ENCODE peak calls at places on chromosomes 2 and 18, in eight cellular contexts. One of them, this sample, is unnamed.

GRCh38 chr2:226118471-226119429 is 680.9 kb downstream of the IRS1 start:
- DNase-seq in endothelial cell of umbilical vein: no peak
- DNase-seq in A549: peak
- DNase-seq in IMR-90: peak
- DNase-seq in ovary: peak
- DNase-seq in uterus: peak
- DNase-seq in adrenal gland: peak
- DNase-seq in stomach: no peak
- DNase-seq in this sample: peak

GRCh38 chr18:45588284-45588683 is 27.0 kb upstream of the SLC14A2 start:
- DNase-seq in adrenal gland: no peak
- DNase-seq in uterus: peak
- DNase-seq in endothelial cell of umbilical vein: no peak
- DNase-seq in IMR-90: peak
- DNase-seq in stomach: no peak
- DNase-seq in A549: no peak
- DNase-seq in ovary: no peak
- DNase-seq in this sample: no peak

GRCh38 chr2:205892141-205893064 is 193.6 kb downstream of the INO80D start:
- DNase-seq in A549: no peak
- DNase-seq in adrenal gland: no peak
- DNase-seq in ovary: no peak
- DNase-seq in endothelial cell of umbilical vein: no peak
- DNase-seq in IMR-90: peak
- DNase-seq in uterus: no peak
- DNase-seq in stomach: peak
- DNase-seq in this sample: peak

GRCh38 chr2:133812826-133813617 is 244.8 kb upstream of the NCKAP5 start:
- DNase-seq in endothelial cell of umbilical vein: peak
- DNase-seq in uterus: no peak
- DNase-seq in A549: no peak
- DNase-seq in ovary: no peak
- DNase-seq in stomach: no peak
- DNase-seq in IMR-90: peak
- DNase-seq in adrenal gland: no peak
- DNase-seq in this sample: no peak

GRCh38 chr2:85231242-85231805 is 96.5 kb downstream of the TGOLN2 start:
- DNase-seq in A549: no peak
- DNase-seq in adrenal gland: no peak
- DNase-seq in endothelial cell of umbilical vein: no peak
- DNase-seq in stomach: no peak
- DNase-seq in ovary: no peak
- DNase-seq in IMR-90: no peak
- DNase-seq in uterus: no peak
- DNase-seq in this sample: no peak

GRCh38 chr2:70942900-70943871 is 7.5 kb downstream of the ATP6V1B1 start:
- DNase-seq in adrenal gland: no peak
- DNase-seq in ovary: peak
- DNase-seq in stomach: no peak
- DNase-seq in endothelial cell of umbilical vein: no peak
- DNase-seq in uterus: no peak
- DNase-seq in IMR-90: peak
- DNase-seq in A549: no peak
- DNase-seq in this sample: no peak

GRCh38 chr2:44233450-44234128 is 41.7 kb upstream of the SLC3A1 start:
- DNase-seq in endothelial cell of umbilical vein: peak
- DNase-seq in A549: peak
- DNase-seq in stomach: no peak
- DNase-seq in adrenal gland: no peak
- DNase-seq in ovary: no peak
- DNase-seq in uterus: no peak
- DNase-seq in IMR-90: peak
- DNase-seq in this sample: no peak

GRCh38 chr18:46071615-46071893 is 506 bp downstream of the PSTPIP2 start:
- DNase-seq in adrenal gland: peak
- DNase-seq in A549: no peak
- DNase-seq in stomach: no peak
- DNase-seq in IMR-90: no peak
- DNase-seq in endothelial cell of umbilical vein: no peak
- DNase-seq in ovary: no peak
- DNase-seq in uterus: no peak
- DNase-seq in this sample: no peak

GRCh38 chr2:74846481-74846880 is 12.6 kb downstream of the HK2 start:
- DNase-seq in IMR-90: no peak
- DNase-seq in endothelial cell of umbilical vein: no peak
- DNase-seq in adrenal gland: no peak
- DNase-seq in A549: no peak
- DNase-seq in uterus: no peak
- DNase-seq in stomach: no peak
- DNase-seq in ovary: no peak
- DNase-seq in this sample: no peak

GRCh38 chr2:74845991-74846390 is 12.1 kb downstream of the HK2 start:
- DNase-seq in uterus: no peak
- DNase-seq in adrenal gland: no peak
- DNase-seq in endothelial cell of umbilical vein: no peak
- DNase-seq in stomach: no peak
- DNase-seq in ovary: no peak
- DNase-seq in A549: no peak
- DNase-seq in IMR-90: peak
- DNase-seq in this sample: no peak

GRCh38 chr2:74843371-74844298 is 9.7 kb downstream of the HK2 start:
- DNase-seq in IMR-90: peak
- DNase-seq in endothelial cell of umbilical vein: peak
- DNase-seq in uterus: no peak
- DNase-seq in ovary: no peak
- DNase-seq in stomach: no peak
- DNase-seq in A549: no peak
- DNase-seq in adrenal gland: no peak
- DNase-seq in this sample: no peak

GRCh38 chr2:74844752-74845151 is 10.8 kb downstream of the HK2 start:
- DNase-seq in ovary: no peak
- DNase-seq in A549: no peak
- DNase-seq in uterus: no peak
- DNase-seq in stomach: no peak
- DNase-seq in IMR-90: no peak
- DNase-seq in adrenal gland: no peak
- DNase-seq in endothelial cell of umbilical vein: no peak
- DNase-seq in this sample: no peak

GRCh38 chr2:74845217-74845751 is 11.4 kb downstream of the HK2 start:
- DNase-seq in adrenal gland: peak
- DNase-seq in stomach: peak
- DNase-seq in endothelial cell of umbilical vein: peak
- DNase-seq in A549: peak
- DNase-seq in ovary: peak
- DNase-seq in uterus: peak
- DNase-seq in IMR-90: peak
- DNase-seq in this sample: peak
- TF ChIP-seq POLR2A in adrenal gland: peak
- TF ChIP-seq POLR2A in stomach: no peak
- TF ChIP-seq POLR2A in endothelial cell of umbilical vein: peak
- TF ChIP-seq POLR2A in A549: no peak
- TF ChIP-seq POLR2A in ovary: no peak
- TF ChIP-seq POLR2A in uterus: no peak
- TF ChIP-seq POLR2A in IMR-90: peak
- TF ChIP-seq POLR2A in this sample: no peak

GRCh38 chr2:105177546-105178254 is 63.8 kb upstream of the GPR45 start:
- DNase-seq in stomach: no peak
- DNase-seq in A549: no peak
- DNase-seq in endothelial cell of umbilical vein: no peak
- DNase-seq in IMR-90: no peak
- DNase-seq in ovary: no peak
- DNase-seq in adrenal gland: no peak
- DNase-seq in uterus: no peak
- DNase-seq in this sample: no peak

GRCh38 chr2:105180491-105180972 is 61.0 kb upstream of the GPR45 start:
- DNase-seq in endothelial cell of umbilical vein: no peak
- DNase-seq in adrenal gland: no peak
- DNase-seq in ovary: no peak
- DNase-seq in uterus: no peak
- DNase-seq in A549: no peak
- DNase-seq in stomach: no peak
- DNase-seq in IMR-90: no peak
- DNase-seq in this sample: no peak

GRCh38 chr2:105177008-105177407 is 64.5 kb upstream of the GPR45 start:
- DNase-seq in endothelial cell of umbilical vein: no peak
- DNase-seq in A549: no peak
- DNase-seq in stomach: no peak
- DNase-seq in ovary: no peak
- DNase-seq in uterus: no peak
- DNase-seq in IMR-90: no peak
- DNase-seq in adrenal gland: no peak
- DNase-seq in this sample: no peak

GRCh38 chr2:105181282-105181681 is 60.3 kb upstream of the GPR45 start:
- DNase-seq in adrenal gland: no peak
- DNase-seq in stomach: no peak
- DNase-seq in ovary: no peak
- DNase-seq in A549: no peak
- DNase-seq in uterus: no peak
- DNase-seq in endothelial cell of umbilical vein: no peak
- DNase-seq in IMR-90: no peak
- DNase-seq in this sample: no peak

DNA sequence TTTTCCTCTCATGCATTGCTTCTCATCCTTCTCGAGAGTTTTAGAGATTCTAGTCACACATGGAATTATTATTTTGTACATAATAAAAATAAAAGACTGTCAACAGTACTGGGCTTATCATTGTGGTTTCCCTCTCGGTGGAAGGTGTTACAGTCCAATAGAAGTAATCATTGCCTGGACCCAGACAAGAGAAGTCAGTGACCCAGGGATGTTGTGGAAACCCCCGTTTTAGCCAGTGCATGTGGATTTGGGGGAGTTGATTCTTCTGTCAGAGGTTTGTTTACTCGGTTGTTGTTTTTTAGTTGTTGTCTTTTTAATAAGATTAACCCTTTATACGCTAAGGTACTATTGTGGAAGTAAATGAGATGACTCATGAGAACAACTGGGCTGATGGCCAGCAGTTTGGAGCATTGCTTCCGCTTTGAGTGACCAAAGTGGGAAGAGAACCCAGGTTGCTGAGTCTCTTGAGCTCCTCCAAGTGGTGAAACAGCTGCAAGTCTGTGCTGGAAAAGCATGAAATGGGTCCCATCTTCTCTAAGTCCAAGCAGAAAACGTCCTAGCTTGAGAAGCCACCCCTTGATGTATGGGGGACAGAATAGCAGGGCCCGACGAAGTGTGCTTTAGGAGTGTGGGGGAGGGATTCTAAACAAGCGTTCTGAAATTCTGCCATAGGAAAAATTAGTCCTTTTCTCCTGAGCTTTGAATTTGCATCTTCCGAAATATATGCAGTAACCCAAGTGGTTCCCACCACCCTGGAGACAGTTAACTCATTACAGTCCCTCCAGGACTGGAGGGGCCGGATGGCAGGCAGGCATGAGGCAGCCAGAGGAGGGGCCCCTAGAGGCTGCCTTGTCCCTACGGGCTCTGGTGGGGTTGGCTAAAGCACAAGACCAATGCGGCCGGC is 61.8 kb upstream of the GPR45 start:
- DNase-seq in endothelial cell of umbilical vein: peak
- DNase-seq in A549: peak
- DNase-seq in stomach: peak
- DNase-seq in IMR-90: peak
- DNase-seq in ovary: no peak
- DNase-seq in adrenal gland: peak
- DNase-seq in uterus: no peak
- DNase-seq in this sample: peak
- TF ChIP-seq CTCF in endothelial cell of umbilical vein: peak
- TF ChIP-seq CTCF in A549: peak
- TF ChIP-seq CTCF in stomach: no peak
- TF ChIP-seq CTCF in IMR-90: peak
- TF ChIP-seq CTCF in ovary: no peak
- TF ChIP-seq CTCF in adrenal gland: no peak
- TF ChIP-seq CTCF in uterus: no peak
- TF ChIP-seq CTCF in this sample: no peak

GRCh38 chr2:216645636-216645950 is 12.4 kb downstream of the IGFBP2 start:
- DNase-seq in A549: no peak
- DNase-seq in ovary: no peak
- DNase-seq in uterus: no peak
- DNase-seq in endothelial cell of umbilical vein: no peak
- DNase-seq in adrenal gland: no peak
- DNase-seq in stomach: peak
- DNase-seq in IMR-90: no peak
- DNase-seq in this sample: no peak

GRCh38 chr2:216646116-216646515 is 12.9 kb downstream of the IGFBP2 start:
- DNase-seq in adrenal gland: no peak
- DNase-seq in endothelial cell of umbilical vein: no peak
- DNase-seq in uterus: no peak
- DNase-seq in ovary: no peak
- DNase-seq in stomach: no peak
- DNase-seq in IMR-90: no peak
- DNase-seq in A549: no peak
- DNase-seq in this sample: no peak

GRCh38 chr2:216648105-216648504 is 14.9 kb downstream of the IGFBP2 start:
- DNase-seq in stomach: no peak
- DNase-seq in adrenal gland: no peak
- DNase-seq in A549: no peak
- DNase-seq in endothelial cell of umbilical vein: no peak
- DNase-seq in ovary: no peak
- DNase-seq in uterus: no peak
- DNase-seq in IMR-90: peak
- DNase-seq in this sample: no peak

GRCh38 chr2:216644846-216645635 is 11.8 kb downstream of the IGFBP2 start:
- DNase-seq in endothelial cell of umbilical vein: peak
- DNase-seq in ovary: no peak
- DNase-seq in stomach: peak
- DNase-seq in A549: no peak
- DNase-seq in IMR-90: no peak
- DNase-seq in adrenal gland: no peak
- DNase-seq in uterus: no peak
- DNase-seq in this sample: no peak

DNA sequence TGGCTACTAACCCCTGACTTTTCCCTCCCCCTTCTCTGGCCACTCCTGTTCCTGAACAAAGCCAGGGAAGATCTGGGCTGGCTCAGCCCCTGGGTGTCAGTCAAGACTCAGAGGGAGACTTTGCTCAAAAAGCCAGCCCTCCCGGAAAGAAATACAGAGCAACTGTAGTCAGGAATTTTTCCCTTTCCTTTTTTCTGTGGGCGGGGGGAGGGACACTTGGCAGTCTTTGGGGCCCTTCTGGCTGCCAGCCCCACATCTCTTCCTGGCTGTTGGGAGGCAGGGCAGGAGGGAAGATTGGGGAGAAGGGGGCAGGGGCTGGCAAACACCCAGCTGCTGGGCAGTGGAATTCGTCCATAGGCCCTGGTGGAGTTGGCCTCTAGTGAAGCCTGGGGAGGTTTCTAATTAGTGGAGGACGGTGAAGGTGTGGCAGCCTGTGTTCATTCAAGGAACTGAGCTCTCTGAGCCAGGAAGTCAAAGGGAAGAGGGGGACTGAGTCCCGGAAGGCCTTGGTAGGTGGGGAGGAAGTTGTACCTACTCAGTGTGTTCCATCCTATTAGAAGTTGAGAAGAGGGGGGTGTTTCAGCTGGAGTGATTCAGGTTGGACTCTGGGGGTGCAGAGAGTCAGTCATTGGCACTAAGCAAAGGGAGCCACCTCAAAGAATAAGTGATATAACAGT is 10.9 kb downstream of the IGFBP2 start:
- DNase-seq in IMR-90: peak
- DNase-seq in adrenal gland: no peak
- DNase-seq in stomach: peak
- DNase-seq in endothelial cell of umbilical vein: peak
- DNase-seq in ovary: no peak
- DNase-seq in uterus: no peak
- DNase-seq in A549: no peak
- DNase-seq in this sample: no peak
- H3K4me3 ChIP-seq in IMR-90: no peak
- H3K4me3 ChIP-seq in adrenal gland: no peak
- H3K4me3 ChIP-seq in stomach: no peak
- H3K4me3 ChIP-seq in endothelial cell of umbilical vein: no peak
- H3K4me3 ChIP-seq in ovary: no peak
- H3K4me3 ChIP-seq in uterus: no peak
- H3K4me3 ChIP-seq in A549: no peak
- H3K4me3 ChIP-seq in this sample: no peak

GRCh38 chr2:168185583-168186274 is 61.7 kb downstream of the STK39 start:
- DNase-seq in ovary: no peak
- DNase-seq in endothelial cell of umbilical vein: peak
- DNase-seq in stomach: no peak
- DNase-seq in IMR-90: no peak
- DNase-seq in adrenal gland: no peak
- DNase-seq in uterus: no peak
- DNase-seq in A549: no peak
- DNase-seq in this sample: no peak

GRCh38 chr2:168183308-168183997 is 63.9 kb downstream of the STK39 start:
- DNase-seq in adrenal gland: no peak
- DNase-seq in uterus: no peak
- DNase-seq in endothelial cell of umbilical vein: no peak
- DNase-seq in ovary: no peak
- DNase-seq in IMR-90: no peak
- DNase-seq in A549: no peak
- DNase-seq in stomach: peak
- DNase-seq in this sample: no peak

GRCh38 chr2:168184896-168185513 is 62.4 kb downstream of the STK39 start:
- DNase-seq in stomach: no peak
- DNase-seq in A549: no peak
- DNase-seq in endothelial cell of umbilical vein: no peak
- DNase-seq in ovary: no peak
- DNase-seq in uterus: no peak
- DNase-seq in IMR-90: no peak
- DNase-seq in adrenal gland: no peak
- DNase-seq in this sample: no peak

GRCh38 chr2:168188011-168188410 is 59.4 kb downstream of the STK39 start:
- DNase-seq in A549: no peak
- DNase-seq in adrenal gland: no peak
- DNase-seq in endothelial cell of umbilical vein: no peak
- DNase-seq in uterus: no peak
- DNase-seq in ovary: no peak
- DNase-seq in IMR-90: no peak
- DNase-seq in stomach: no peak
- DNase-seq in this sample: no peak

DNA sequence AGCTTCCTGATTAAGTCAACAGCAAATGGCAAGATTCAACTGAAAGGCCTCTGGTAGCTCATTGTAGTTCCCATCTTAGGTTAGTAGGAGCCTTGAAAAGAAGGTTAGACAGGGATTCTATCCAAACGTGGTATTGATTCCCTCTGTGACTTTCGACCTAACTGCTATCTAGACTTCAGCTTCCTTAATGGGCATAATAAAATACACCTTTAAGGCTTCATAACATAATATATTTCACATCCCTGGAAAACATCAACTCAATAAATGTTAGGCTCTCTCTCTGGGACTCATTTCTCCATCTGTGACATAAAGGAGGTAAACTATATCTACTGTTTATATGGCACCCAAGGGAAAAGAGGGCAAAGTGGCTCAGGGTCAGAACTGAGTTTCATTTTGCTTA is 60.9 kb downstream of the STK39 start:
- DNase-seq in IMR-90: no peak
- DNase-seq in A549: no peak
- DNase-seq in adrenal gland: no peak
- DNase-seq in uterus: no peak
- DNase-seq in stomach: no peak
- DNase-seq in endothelial cell of umbilical vein: no peak
- DNase-seq in ovary: no peak
- DNase-seq in this sample: no peak
- TF ChIP-seq POLR2A in IMR-90: no peak
- TF ChIP-seq POLR2A in A549: no peak
- TF ChIP-seq POLR2A in adrenal gland: no peak
- TF ChIP-seq POLR2A in uterus: no peak
- TF ChIP-seq POLR2A in stomach: no peak
- TF ChIP-seq POLR2A in endothelial cell of umbilical vein: no peak
- TF ChIP-seq POLR2A in ovary: no peak
- TF ChIP-seq POLR2A in this sample: no peak